ENCODE peak calls at places on chromosomes 13 and 19, in nine cellular contexts. M is epithelial cell of esophagus, T is MM.1S, C is thoracic aorta, S is cardiac muscle cell, N is fibroblast of villous mesenchyme, A is fibroblast of pulmonary artery, X is foreskin fibroblast, U is left ventricle myocardium inferior. H is an unnamed sample.

GRCh38 chr19:47089767-47090350 is 23.7 kb downstream of the ZC3H4 start:
- DNase-seq in N (no peak), M (no peak), S (no peak), U (no peak), T (no peak), A (no peak), C (no peak), X (no peak), H (no peak)

GRCh38 chr13:99087954-99088491 is 110.2 kb upstream of the DOCK9 start:
- DNase-seq in S (no peak), N (no peak), A (no peak), M (no peak), U (no peak), X (no peak), T (peak), C (no peak), H (no peak)

GRCh38 chr19:1668339-1669123 is 16.1 kb upstream of the TCF3 start:
- DNase-seq in M (no peak), C (no peak), A (no peak), U (no peak), T (peak), S (peak), N (no peak), X (no peak), H (no peak)

GRCh38 chr13:99527346-99527745 is 26.1 kb downstream of the TM9SF2 start:
- DNase-seq in S (no peak), T (no peak), N (no peak), M (no peak), A (no peak), X (no peak), U (no peak), C (no peak), H (no peak)

GRCh38 chr19:13314761-13315160 is 164.6 kb downstream of the IER2 start:
- DNase-seq in T (no peak), N (no peak), S (no peak), U (no peak), C (no peak), M (no peak), X (no peak), A (no peak), H (no peak)

GRCh38 chr19:45976180-45976579 is 2.5 kb upstream of the NOVA2 start:
- DNase-seq in N (no peak), S (peak), U (no peak), M (no peak), C (no peak), A (no peak), T (no peak), X (no peak), H (no peak)

GRCh38 chr13:110226051-110226562 is 80.8 kb downstream of the COL4A1 start:
- DNase-seq in S (peak), M (no peak), T (no peak), C (no peak), X (no peak), N (peak), A (peak), U (no peak), H (no peak)

GRCh38 chr19:6065685-6066365 is 44.5 kb downstream of the RFX2 start:
- DNase-seq in C (no peak), M (peak), A (peak), U (peak), T (no peak), S (no peak), N (peak), X (no peak), H (no peak)

DNA sequence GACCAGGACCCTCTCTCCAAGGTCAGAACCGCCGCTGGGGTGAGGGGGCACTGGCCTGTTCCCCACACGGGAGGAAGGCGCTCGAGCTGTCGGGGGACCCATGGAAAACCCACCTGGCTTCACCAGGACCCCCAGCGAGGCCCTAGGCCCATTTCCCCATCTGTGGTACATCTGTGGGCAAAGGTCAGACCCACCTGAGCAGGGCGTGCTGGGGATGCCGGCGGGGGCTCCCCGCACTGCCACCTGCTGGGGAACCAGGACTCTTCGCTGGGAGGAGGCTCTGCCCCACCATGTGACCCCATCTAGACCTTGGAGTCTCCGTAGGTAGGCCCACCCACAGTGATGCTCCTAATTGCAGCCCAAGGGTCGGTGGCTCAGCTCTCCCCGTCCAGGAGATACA is 511 bp downstream of the WDR88 start:
- DNase-seq in C (no peak), N (no peak), M (no peak), T (no peak), X (no peak), U (no peak), A (no peak), S (no peak), H (no peak)
- TF ChIP-seq CTCF in C (no peak), N (peak), M (peak), T (peak), X (peak), U (no peak), A (peak), S (peak), H (no peak)

GRCh38 chr13:33245505-33245904 is 40.0 kb downstream of the STARD13 start:
- DNase-seq in U (no peak), N (no peak), M (no peak), C (no peak), A (no peak), S (no peak), X (no peak), T (no peak), H (no peak)
- H3K4me3 ChIP-seq in U (no peak), N (no peak), M (no peak), C (no peak), A (no peak), S (no peak), X (no peak), T (no peak), H (no peak)

DNA sequence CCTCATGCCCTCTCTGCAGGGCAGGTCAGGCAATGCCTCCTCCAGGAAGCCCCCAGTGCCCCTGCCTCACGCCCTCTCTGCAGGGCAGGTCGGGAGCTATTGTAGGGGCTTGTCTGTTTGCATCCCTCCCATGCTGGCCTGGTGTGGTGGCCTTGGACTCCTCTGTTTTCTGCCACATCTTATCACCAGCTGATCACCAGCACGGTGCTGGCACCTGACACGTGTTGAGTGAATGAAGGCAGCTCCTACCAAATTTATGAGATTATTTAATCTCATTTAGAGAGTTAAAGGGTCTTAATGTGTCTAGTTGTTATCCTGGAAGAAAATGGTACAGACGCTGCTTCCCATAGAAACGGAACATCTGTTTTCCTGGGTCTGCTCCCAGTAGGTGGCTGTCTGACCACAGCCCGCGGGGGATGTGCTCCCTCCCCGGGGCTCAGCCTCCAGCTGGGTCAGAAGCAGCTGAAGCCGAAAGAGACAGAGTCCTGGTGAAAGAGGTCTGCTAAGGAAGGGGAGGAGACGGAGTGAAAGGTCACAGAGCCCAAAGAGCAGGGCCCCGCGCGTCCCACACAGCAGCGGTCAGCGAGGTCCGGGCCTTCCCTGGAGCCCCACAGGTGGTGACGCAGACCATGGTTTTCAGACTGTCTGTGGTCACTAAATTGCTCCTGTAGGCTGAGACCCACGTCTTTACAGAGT is 51.7 kb upstream of the C13orf46 start:
- DNase-seq in A (peak), X (peak), U (no peak), M (no peak), N (peak), T (peak), S (peak), C (no peak), H (no peak)
- TF ChIP-seq CTCF in A (peak), X (no peak), U (no peak), M (no peak), N (peak), T (no peak), S (peak), C (no peak), H (no peak)

GRCh38 chr19:41309225-41310030 is 544 bp upstream of the CCDC97 start:
- DNase-seq in N (peak), U (no peak), C (no peak), X (no peak), M (peak), A (no peak), S (no peak), T (no peak), H (no peak)

GRCh38 chr19:41310031-41310831 is at the start of gene CCDC97:
- DNase-seq in X (peak), S (peak), A (peak), C (no peak), T (peak), M (peak), U (peak), N (peak), H (peak)

GRCh38 chr19:41308450-41309224 is 1.3 kb upstream of the CCDC97 start:
- DNase-seq in N (peak), A (peak), C (peak), S (peak), T (peak), X (peak), U (peak), M (peak), H (peak)

GRCh38 chr19:41311613-41312012 is 1.6 kb downstream of the CCDC97 start:
- DNase-seq in N (no peak), U (no peak), S (no peak), X (no peak), M (no peak), A (no peak), T (no peak), C (no peak), H (no peak)

DNA sequence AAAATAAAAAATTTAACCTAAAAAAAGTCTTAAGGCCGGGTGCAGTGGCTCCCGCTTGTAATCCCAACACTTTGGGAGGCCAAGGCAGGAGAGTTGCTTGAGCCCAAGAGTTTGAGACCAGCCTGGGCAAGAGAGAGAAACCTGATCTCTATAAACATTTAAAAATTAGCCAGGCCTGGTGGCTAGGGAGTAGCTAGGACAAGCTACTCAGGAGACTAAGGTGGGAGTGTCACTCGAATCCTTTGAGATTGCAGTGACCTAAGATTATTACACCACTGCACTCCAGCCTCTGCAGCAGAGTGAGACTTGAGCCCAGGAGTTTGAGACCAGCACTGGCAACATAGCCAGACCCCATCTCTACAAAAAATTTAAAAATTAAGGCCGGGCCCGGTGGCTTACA is 1.1 kb downstream of the CCDC97 start:
- DNase-seq in U (no peak), S (no peak), M (peak), A (no peak), C (no peak), N (peak), X (no peak), T (no peak), H (no peak)
- H3K4me3 ChIP-seq in U (peak), S (peak), M (peak), A (peak), C (peak), N (peak), X (peak), T (peak), H (peak)

GRCh38 chr19:56221851-56222250 is 19.8 kb downstream of the ZSCAN5C start:
- DNase-seq in M (no peak), A (no peak), T (no peak), U (no peak), X (no peak), C (no peak), S (no peak), N (no peak), H (no peak)
- TF ChIP-seq CTCF in M (no peak), A (no peak), T (no peak), U (no peak), X (no peak), C (no peak), S (peak), N (no peak), H (no peak)

DNA sequence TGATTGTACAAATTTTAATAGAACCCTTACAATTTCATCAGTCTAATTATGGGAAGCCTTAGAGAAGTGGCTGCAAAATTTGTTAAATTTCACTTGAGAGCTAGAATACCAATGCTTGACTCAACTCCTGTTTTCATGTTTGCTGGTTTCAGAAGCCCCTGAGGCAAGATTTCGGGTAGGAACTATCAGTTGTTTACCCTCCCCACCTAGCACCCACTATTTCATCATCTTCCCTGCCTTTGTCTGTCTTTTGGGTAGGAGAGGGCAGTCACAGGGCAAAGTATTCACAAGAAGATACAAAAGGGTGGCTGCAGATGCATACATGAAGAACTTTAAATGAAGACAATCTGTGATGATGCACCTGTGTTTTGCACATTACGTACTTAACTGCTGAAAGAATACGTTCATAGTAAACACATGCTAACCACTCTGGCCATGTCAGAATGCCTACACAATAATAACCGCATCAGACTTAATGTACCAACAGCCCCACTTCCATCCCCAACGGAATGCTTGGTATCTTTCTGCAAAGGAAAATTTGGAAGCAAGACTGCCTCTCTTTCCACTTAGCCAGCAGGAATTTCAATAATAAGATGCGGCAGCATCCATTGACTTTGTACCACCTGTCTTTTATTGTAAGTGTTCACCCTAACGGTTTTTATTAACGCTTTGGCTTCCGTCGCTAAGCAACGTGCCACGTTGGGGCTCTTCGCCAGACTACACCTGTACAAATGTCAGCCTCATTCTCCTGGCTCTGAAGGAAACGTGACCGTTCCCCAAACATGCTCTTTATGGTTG is 30.4 kb downstream of the TPT1 start:
- DNase-seq in N (no peak), T (no peak), C (no peak), A (no peak), X (no peak), S (no peak), U (no peak), M (no peak), H (no peak)
- H3K4me3 ChIP-seq in N (peak), T (no peak), C (peak), A (no peak), X (peak), S (peak), U (peak), M (peak), H (peak)

DNA sequence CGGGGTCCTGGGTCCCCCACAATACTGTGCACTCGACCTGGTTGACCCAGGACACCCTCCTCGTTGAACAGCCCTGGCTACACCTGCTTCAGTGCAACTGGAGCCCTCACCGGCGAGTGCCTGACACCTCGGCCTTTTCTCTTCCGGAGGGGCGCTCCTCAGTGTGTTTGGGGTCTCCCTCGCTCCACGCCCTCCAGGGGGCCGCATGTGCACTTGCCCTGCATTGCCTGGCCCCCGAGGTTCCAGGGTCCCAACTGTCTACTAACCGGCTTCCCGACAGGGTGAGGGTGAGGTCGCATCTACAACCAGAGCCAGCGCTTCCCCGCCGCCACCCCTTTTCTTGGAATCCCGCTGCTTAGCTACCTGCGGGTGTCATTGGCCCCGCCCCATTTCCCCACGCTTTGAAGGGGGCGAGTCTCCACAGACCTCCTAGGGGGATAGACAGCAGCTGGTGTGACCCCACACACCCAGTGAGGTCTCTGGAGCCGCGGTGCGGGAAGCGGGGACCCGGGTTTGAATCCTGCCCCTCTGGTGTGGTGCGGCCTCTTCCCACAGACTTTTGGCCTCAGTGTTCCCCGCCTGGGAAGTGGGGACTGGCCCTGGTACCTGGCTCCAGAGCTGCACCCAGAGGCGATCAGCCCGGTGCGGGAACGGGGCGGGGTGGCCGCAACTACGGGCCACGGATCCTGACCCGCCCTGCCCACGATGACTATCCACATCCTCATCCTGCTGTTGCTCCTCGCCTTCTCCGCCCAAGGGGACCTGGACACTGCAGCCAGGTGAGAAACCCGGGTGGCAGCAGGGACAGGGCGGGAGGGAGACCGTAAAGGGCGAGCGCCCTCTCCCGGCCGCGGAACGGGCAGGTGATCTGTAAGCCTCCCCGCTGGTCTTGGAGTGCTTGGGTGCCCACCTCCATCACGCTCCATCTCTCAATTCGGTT is at the start of gene ADM5:
- DNase-seq in A (no peak), C (no peak), S (peak), N (peak), T (no peak), U (peak), M (peak), X (no peak), H (no peak)
- TF ChIP-seq CTCF in A (peak), C (no peak), S (peak), N (peak), T (no peak), U (peak), M (peak), X (peak), H (peak)

H was measured in ascending aorta.